ENCODE peak calls at places on chromosomes 4 and X, in five cellular contexts. One of them, this sample, is unnamed.

GRCh38 chr4:122005064-122005755 is 53.4 kb upstream of the TRPC3 start:
- DNase-seq in breast epithelium: no peak
- DNase-seq in Panc1: no peak
- DNase-seq in osteoblast: peak
- DNase-seq in right lobe of liver: no peak
- DNase-seq in this sample: peak

GRCh38 chrX:110691446-110691845 is 104.2 kb downstream of the CHRDL1 start:
- DNase-seq in right lobe of liver: no peak
- DNase-seq in osteoblast: no peak
- DNase-seq in breast epithelium: no peak
- DNase-seq in Panc1: no peak
- DNase-seq in this sample: no peak

GRCh38 chr4:15935504-15936392 is 2.8 kb downstream of the FGFBP1 start:
- DNase-seq in Panc1: no peak
- DNase-seq in osteoblast: no peak
- DNase-seq in breast epithelium: no peak
- DNase-seq in right lobe of liver: no peak
- DNase-seq in this sample: no peak

GRCh38 chr4:24256547-24256946 is 327.8 kb downstream of the DHX15 start:
- DNase-seq in osteoblast: no peak
- DNase-seq in Panc1: no peak
- DNase-seq in breast epithelium: no peak
- DNase-seq in right lobe of liver: no peak
- DNase-seq in this sample: no peak

GRCh38 chrX:110210417-110211139 is 107.3 kb downstream of the AMMECR1 start:
- DNase-seq in Panc1: no peak
- DNase-seq in osteoblast: no peak
- DNase-seq in right lobe of liver: no peak
- DNase-seq in breast epithelium: no peak
- DNase-seq in this sample: peak

GRCh38 chr4:139910106-139910505 is 243.9 kb downstream of the MAML3 start:
- DNase-seq in Panc1: no peak
- DNase-seq in osteoblast: no peak
- DNase-seq in breast epithelium: no peak
- DNase-seq in right lobe of liver: no peak
- DNase-seq in this sample: no peak

GRCh38 chrX:40411350-40412111 is 169.2 kb upstream of the ATP6AP2 start:
- DNase-seq in Panc1: no peak
- DNase-seq in osteoblast: no peak
- DNase-seq in right lobe of liver: no peak
- DNase-seq in breast epithelium: no peak
- DNase-seq in this sample: no peak

GRCh38 chr4:65416875-65417274 is 253.4 kb downstream of the EPHA5 start:
- DNase-seq in breast epithelium: no peak
- DNase-seq in osteoblast: peak
- DNase-seq in right lobe of liver: peak
- DNase-seq in Panc1: no peak
- DNase-seq in this sample: no peak

GRCh38 chr4:96753216-96753615 is 913.3 kb downstream of the PDHA2 start:
- DNase-seq in Panc1: no peak
- DNase-seq in right lobe of liver: no peak
- DNase-seq in breast epithelium: no peak
- DNase-seq in osteoblast: no peak
- DNase-seq in this sample: no peak

GRCh38 chr4:109978704-109979103 is 66.0 kb downstream of the EGF start:
- DNase-seq in breast epithelium: no peak
- DNase-seq in right lobe of liver: no peak
- DNase-seq in Panc1: no peak
- DNase-seq in osteoblast: no peak
- DNase-seq in this sample: no peak

GRCh38 chrX:19372170-19373033 is 28.7 kb downstream of the PDHA1 start:
- DNase-seq in Panc1: no peak
- DNase-seq in right lobe of liver: peak
- DNase-seq in breast epithelium: no peak
- DNase-seq in osteoblast: peak
- DNase-seq in this sample: peak

GRCh38 chr4:16083217-16084191 is at the start of gene PROM1:
- DNase-seq in Panc1: no peak
- DNase-seq in osteoblast: peak
- DNase-seq in right lobe of liver: peak
- DNase-seq in breast epithelium: no peak
- DNase-seq in this sample: no peak

GRCh38 chr4:90081432-90082195 is 45.6 kb upstream of the CCSER1 start:
- DNase-seq in Panc1: no peak
- DNase-seq in right lobe of liver: no peak
- DNase-seq in osteoblast: no peak
- DNase-seq in breast epithelium: no peak
- DNase-seq in this sample: no peak

GRCh38 chrX:23890933-23891332 is 16.8 kb downstream of the APOO start:
- DNase-seq in breast epithelium: no peak
- DNase-seq in right lobe of liver: no peak
- DNase-seq in osteoblast: no peak
- DNase-seq in Panc1: no peak
- DNase-seq in this sample: no peak

GRCh38 chr4:39452860-39453587 is 5.7 kb downstream of the RPL9 start:
- DNase-seq in right lobe of liver: no peak
- DNase-seq in osteoblast: peak
- DNase-seq in Panc1: no peak
- DNase-seq in breast epithelium: no peak
- DNase-seq in this sample: no peak

GRCh38 chr4:28225005-28225404 is 1364.4 kb downstream of the STIM2 start:
- DNase-seq in osteoblast: no peak
- DNase-seq in right lobe of liver: no peak
- DNase-seq in breast epithelium: no peak
- DNase-seq in Panc1: no peak
- DNase-seq in this sample: no peak

GRCh38 chr4:51851090-51851936 is 8.4 kb downstream of the DCUN1D4 start:
- DNase-seq in right lobe of liver: no peak
- DNase-seq in Panc1: no peak
- DNase-seq in osteoblast: no peak
- DNase-seq in breast epithelium: no peak
- DNase-seq in this sample: no peak

GRCh38 chr4:184892999-184893398 is 67.2 kb upstream of the ACSL1 start:
- DNase-seq in right lobe of liver: no peak
- DNase-seq in breast epithelium: no peak
- DNase-seq in osteoblast: no peak
- DNase-seq in Panc1: no peak
- DNase-seq in this sample: no peak

GRCh38 chr4:38008493-38009120 is 48.4 kb downstream of the PTTG2 start:
- DNase-seq in Panc1: no peak
- DNase-seq in breast epithelium: no peak
- DNase-seq in right lobe of liver: no peak
- DNase-seq in osteoblast: no peak
- DNase-seq in this sample: no peak

GRCh38 chr4:129862461-129862860 is 766.5 kb downstream of the C4orf33 start:
- DNase-seq in right lobe of liver: no peak
- DNase-seq in breast epithelium: no peak
- DNase-seq in Panc1: no peak
- DNase-seq in osteoblast: no peak
- DNase-seq in this sample: no peak

GRCh38 chrX:41031256-41031967 is 53.8 kb upstream of the USP9X start:
- DNase-seq in right lobe of liver: no peak
- DNase-seq in Panc1: no peak
- DNase-seq in osteoblast: no peak
- DNase-seq in breast epithelium: no peak
- DNase-seq in this sample: no peak

GRCh38 chr4:117010695-117011094 is 74.7 kb downstream of the TRAM1L1 start:
- DNase-seq in Panc1: no peak
- DNase-seq in osteoblast: no peak
- DNase-seq in right lobe of liver: no peak
- DNase-seq in breast epithelium: no peak
- DNase-seq in this sample: no peak

GRCh38 chr4:39237179-39237578 is 54.9 kb downstream of the WDR19 start:
- DNase-seq in Panc1: no peak
- DNase-seq in breast epithelium: no peak
- DNase-seq in osteoblast: no peak
- DNase-seq in right lobe of liver: no peak
- DNase-seq in this sample: no peak

GRCh38 chrX:54891573-54891972 is 29.1 kb upstream of the TRO start:
- DNase-seq in right lobe of liver: no peak
- DNase-seq in Panc1: no peak
- DNase-seq in breast epithelium: no peak
- DNase-seq in osteoblast: no peak
- DNase-seq in this sample: no peak

GRCh38 chr4:176755001-176755400 is 37.7 kb downstream of the VEGFC start:
- DNase-seq in Panc1: no peak
- DNase-seq in osteoblast: no peak
- DNase-seq in right lobe of liver: no peak
- DNase-seq in breast epithelium: no peak
- DNase-seq in this sample: no peak

GRCh38 chr4:185304944-185305690 is 90.6 kb downstream of the LRP2BP start:
- DNase-seq in Panc1: no peak
- DNase-seq in breast epithelium: no peak
- DNase-seq in osteoblast: peak
- DNase-seq in right lobe of liver: no peak
- DNase-seq in this sample: no peak

GRCh38 chr4:126991965-126992364 is 640.8 kb upstream of the INTU start:
- DNase-seq in Panc1: no peak
- DNase-seq in osteoblast: no peak
- DNase-seq in breast epithelium: no peak
- DNase-seq in right lobe of liver: no peak
- DNase-seq in this sample: no peak

GRCh38 chr4:159048166-159048886 is 54.6 kb upstream of the RAPGEF2 start:
- DNase-seq in right lobe of liver: peak
- DNase-seq in Panc1: peak
- DNase-seq in breast epithelium: peak
- DNase-seq in osteoblast: peak
- DNase-seq in this sample: peak
- H3K4me3 ChIP-seq in right lobe of liver: peak
- H3K4me3 ChIP-seq in Panc1: peak
- H3K4me3 ChIP-seq in breast epithelium: peak
- H3K4me3 ChIP-seq in osteoblast: peak
- H3K4me3 ChIP-seq in this sample: peak

DNA sequence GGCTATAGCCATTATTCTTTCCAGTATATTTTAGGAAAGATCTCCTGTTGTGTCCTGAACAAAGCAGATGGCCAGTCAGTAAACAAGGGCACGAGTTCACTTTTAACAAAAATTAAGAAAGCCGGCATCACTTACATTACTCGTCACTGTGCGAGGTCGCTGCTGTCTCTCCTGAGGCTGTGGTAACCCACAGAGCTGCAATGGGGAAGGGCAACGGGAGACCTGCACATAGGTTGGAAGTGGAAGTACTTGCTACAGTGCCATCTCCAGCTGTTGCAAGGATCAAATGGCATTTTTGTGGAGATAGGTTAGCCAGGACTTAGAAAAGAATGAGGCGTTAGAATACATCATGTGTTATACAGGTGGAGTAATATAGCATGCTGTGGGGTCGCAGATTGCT is 132.2 kb downstream of the KLHL8 start:
- DNase-seq in breast epithelium: no peak
- DNase-seq in Panc1: no peak
- DNase-seq in osteoblast: no peak
- DNase-seq in right lobe of liver: no peak
- DNase-seq in this sample: no peak
- H3K27ac ChIP-seq in breast epithelium: no peak
- H3K27ac ChIP-seq in Panc1: no peak
- H3K27ac ChIP-seq in osteoblast: no peak
- H3K27ac ChIP-seq in right lobe of liver: no peak
- H3K27ac ChIP-seq in this sample: no peak

GRCh38 chr4:113587640-113588275 is 173.8 kb downstream of the CAMK2D start:
- DNase-seq in breast epithelium: no peak
- DNase-seq in right lobe of liver: no peak
- DNase-seq in osteoblast: no peak
- DNase-seq in Panc1: no peak
- DNase-seq in this sample: no peak

GRCh38 chr4:113586072-113586471 is 175.5 kb downstream of the CAMK2D start:
- DNase-seq in osteoblast: no peak
- DNase-seq in Panc1: no peak
- DNase-seq in breast epithelium: no peak
- DNase-seq in right lobe of liver: no peak
- DNase-seq in this sample: no peak

GRCh38 chr4:113591982-113592381 is 169.6 kb downstream of the CAMK2D start:
- DNase-seq in breast epithelium: no peak
- DNase-seq in Panc1: no peak
- DNase-seq in osteoblast: peak
- DNase-seq in right lobe of liver: no peak
- DNase-seq in this sample: no peak

GRCh38 chr4:113587156-113587555 is 174.4 kb downstream of the CAMK2D start:
- DNase-seq in osteoblast: no peak
- DNase-seq in Panc1: no peak
- DNase-seq in breast epithelium: no peak
- DNase-seq in right lobe of liver: no peak
- DNase-seq in this sample: no peak

DNA sequence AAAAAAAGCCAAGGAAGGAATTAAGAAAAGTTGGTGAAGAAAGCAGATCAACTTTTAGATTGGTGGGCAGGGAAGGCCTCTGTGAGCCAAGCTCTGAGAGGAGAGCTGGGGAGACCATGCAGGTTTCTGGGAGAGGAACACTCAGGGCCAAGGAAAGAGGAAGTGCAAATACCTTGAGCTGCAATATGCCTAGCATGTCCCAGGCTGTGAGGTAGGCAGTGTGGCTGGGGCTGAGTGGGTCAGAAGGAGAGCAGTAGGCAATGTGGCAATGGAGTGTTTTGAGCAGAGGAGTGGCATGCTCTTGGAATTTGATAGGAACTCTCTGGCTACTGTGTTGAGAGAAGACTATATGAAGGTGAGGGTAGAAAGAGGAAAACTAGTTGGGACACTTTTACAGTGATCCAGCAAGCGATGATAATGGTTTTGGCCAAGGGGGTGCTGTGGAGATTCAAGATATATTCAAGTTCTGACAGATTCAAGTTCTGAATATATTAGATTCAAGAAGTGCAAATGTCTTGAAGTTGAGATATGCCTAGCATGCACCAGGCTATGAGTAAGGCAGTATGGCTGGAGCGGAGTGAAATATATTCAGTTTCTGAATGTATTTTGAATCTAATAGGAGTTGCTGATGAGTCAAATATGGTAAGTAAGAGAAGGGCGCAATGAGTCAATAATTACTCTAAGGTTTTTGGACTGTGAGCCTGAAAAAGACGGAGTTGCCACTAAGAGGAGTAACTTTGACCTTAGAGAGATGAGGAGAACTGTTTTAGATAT is 172.5 kb downstream of the CAMK2D start:
- DNase-seq in right lobe of liver: no peak
- DNase-seq in breast epithelium: no peak
- DNase-seq in Panc1: no peak
- DNase-seq in osteoblast: no peak
- DNase-seq in this sample: no peak
- TF ChIP-seq CTCF in right lobe of liver: no peak
- TF ChIP-seq CTCF in breast epithelium: no peak
- TF ChIP-seq CTCF in Panc1: no peak
- TF ChIP-seq CTCF in osteoblast: no peak
- TF ChIP-seq CTCF in this sample: no peak

DNA sequence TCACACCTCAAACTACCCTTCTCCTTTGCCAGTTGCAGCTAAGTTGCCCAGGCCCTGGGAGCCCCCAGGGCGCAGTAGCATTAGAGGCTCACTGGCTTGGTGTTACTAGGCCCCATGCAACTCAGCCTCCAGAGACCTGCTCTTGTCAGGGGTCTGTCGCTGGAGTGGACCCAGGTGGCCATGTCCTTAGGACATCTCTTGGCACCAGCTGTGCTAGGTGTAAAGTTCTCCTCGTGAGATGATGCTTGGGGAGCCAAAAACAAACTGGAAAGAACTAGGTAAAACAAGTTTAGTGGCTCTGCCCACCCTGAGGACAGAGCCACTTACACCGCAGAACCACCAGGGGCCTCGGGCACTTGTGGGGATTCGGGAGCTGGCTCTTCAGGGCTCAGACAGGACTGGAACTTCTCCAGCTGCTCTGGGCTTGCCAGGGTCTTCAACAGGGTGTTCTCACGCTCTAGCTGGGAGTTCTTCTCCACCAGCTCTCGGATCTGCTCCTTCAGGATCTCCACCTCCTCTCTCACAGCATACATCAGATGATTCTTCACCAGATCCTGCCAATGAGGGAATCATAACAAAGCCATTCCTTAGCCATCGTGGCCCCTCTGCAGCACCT is 61.3 kb downstream of the TSC22D3 start:
- DNase-seq in breast epithelium: no peak
- DNase-seq in right lobe of liver: peak
- DNase-seq in osteoblast: no peak
- DNase-seq in Panc1: no peak
- DNase-seq in this sample: no peak
- H3K4me3 ChIP-seq in breast epithelium: peak
- H3K4me3 ChIP-seq in right lobe of liver: no peak
- H3K4me3 ChIP-seq in osteoblast: peak
- H3K4me3 ChIP-seq in Panc1: no peak
- H3K4me3 ChIP-seq in this sample: no peak

This sample was measured in AG04450.